ENCODE peak calls at places on chromosomes 6 and 20, in five cellular contexts. One of them, this sample, is unnamed.

GRCh38 chr20:46063151-46063550 is 26.6 kb downstream of the NCOA5 start:
- DNase-seq in stimulated activated naive CD4-positive, alpha-beta T cell treated with Interleukin-2 at 50 U/mL for 16 hours: no peak
- DNase-seq in body of pancreas: no peak
- DNase-seq in ovary: no peak
- DNase-seq in anterior cingulate cortex: no peak
- DNase-seq in this sample: no peak

GRCh38 chr6:134619077-134619476 is 301.2 kb upstream of the SGK1 start:
- DNase-seq in stimulated activated naive CD4-positive, alpha-beta T cell treated with Interleukin-2 at 50 U/mL for 16 hours: no peak
- DNase-seq in body of pancreas: no peak
- DNase-seq in ovary: no peak
- DNase-seq in anterior cingulate cortex: no peak
- DNase-seq in this sample: no peak

GRCh38 chr6:38185752-38186151 is 366.2 kb downstream of the ZFAND3 start:
- DNase-seq in stimulated activated naive CD4-positive, alpha-beta T cell treated with Interleukin-2 at 50 U/mL for 16 hours: no peak
- DNase-seq in body of pancreas: no peak
- DNase-seq in ovary: no peak
- DNase-seq in anterior cingulate cortex: no peak
- DNase-seq in this sample: no peak

GRCh38 chr6:169843110-169843509 is 91.7 kb downstream of the ERMARD start:
- DNase-seq in stimulated activated naive CD4-positive, alpha-beta T cell treated with Interleukin-2 at 50 U/mL for 16 hours: no peak
- DNase-seq in ovary: no peak
- DNase-seq in anterior cingulate cortex: no peak
- DNase-seq in body of pancreas: no peak
- DNase-seq in this sample: no peak

GRCh38 chr6:1025821-1026220 is 286.1 kb upstream of the FOXQ1 start:
- DNase-seq in anterior cingulate cortex: no peak
- DNase-seq in stimulated activated naive CD4-positive, alpha-beta T cell treated with Interleukin-2 at 50 U/mL for 16 hours: no peak
- DNase-seq in body of pancreas: no peak
- DNase-seq in ovary: no peak
- DNase-seq in this sample: no peak

GRCh38 chr6:110852769-110853168 is 21.8 kb upstream of the AMD1 start:
- DNase-seq in anterior cingulate cortex: no peak
- DNase-seq in body of pancreas: no peak
- DNase-seq in ovary: no peak
- DNase-seq in stimulated activated naive CD4-positive, alpha-beta T cell treated with Interleukin-2 at 50 U/mL for 16 hours: no peak
- DNase-seq in this sample: no peak

GRCh38 chr6:16622193-16622592 is 139.1 kb downstream of the ATXN1 start:
- DNase-seq in anterior cingulate cortex: no peak
- DNase-seq in body of pancreas: no peak
- DNase-seq in stimulated activated naive CD4-positive, alpha-beta T cell treated with Interleukin-2 at 50 U/mL for 16 hours: no peak
- DNase-seq in ovary: no peak
- DNase-seq in this sample: no peak

GRCh38 chr6:166523782-166524569 is 62.5 kb downstream of the RAMACL start:
- DNase-seq in ovary: no peak
- DNase-seq in body of pancreas: no peak
- DNase-seq in anterior cingulate cortex: no peak
- DNase-seq in stimulated activated naive CD4-positive, alpha-beta T cell treated with Interleukin-2 at 50 U/mL for 16 hours: no peak
- DNase-seq in this sample: no peak

GRCh38 chr6:134676307-134677281 is 273.3 kb downstream of the ALDH8A1 start:
- DNase-seq in stimulated activated naive CD4-positive, alpha-beta T cell treated with Interleukin-2 at 50 U/mL for 16 hours: no peak
- DNase-seq in body of pancreas: no peak
- DNase-seq in anterior cingulate cortex: no peak
- DNase-seq in ovary: no peak
- DNase-seq in this sample: no peak

GRCh38 chr20:2759143-2759542 is 41.3 kb downstream of the CPXM1 start:
- DNase-seq in anterior cingulate cortex: no peak
- DNase-seq in body of pancreas: no peak
- DNase-seq in ovary: no peak
- DNase-seq in stimulated activated naive CD4-positive, alpha-beta T cell treated with Interleukin-2 at 50 U/mL for 16 hours: no peak
- DNase-seq in this sample: no peak

This sample was measured in Right ventricle myocardium superior.